ENCODE peak calls at places on chromosome 1, in six cellular contexts. A is H54, L is prostate gland, Z is IMR-90, K is lower leg skin, Y is body of pancreas. M is an unnamed sample.

GRCh38 chr1:20785907-20786309 is 1.2 kb downstream of the HP1BP3 start:
- DNase-seq in A (no peak), L (peak; percentile 8), Z (no peak), K (no peak), Y (no peak), M (no peak)

GRCh38 chr1:189939967-189940366 is 537.7 kb downstream of the BRINP3 start:
- DNase-seq in A (no peak), L (no peak), Z (peak; percentile 78), K (no peak), Y (peak; percentile 17), M (no peak)

GRCh38 chr1:34163792-34164509 is 1.1 kb downstream of the CSMD2 start:
- DNase-seq in A (peak; percentile 28), L (no peak), Z (no peak), K (no peak), Y (no peak), M (no peak)

GRCh38 chr1:156655151-156655903 is 13.4 kb downstream of the BCAN start:
- DNase-seq in A (no peak), L (no peak), Z (no peak), K (no peak), Y (no peak), M (no peak)

GRCh38 chr1:41097105-41097504 is 75.6 kb upstream of the SLFNL1 start:
- DNase-seq in A (no peak), L (no peak), Z (peak; percentile 73), K (no peak), Y (no peak), M (no peak)

GRCh38 chr1:58785424-58786058 is 1.7 kb upstream of the JUN start:
- DNase-seq in A (no peak), L (peak; percentile 83), Z (peak; percentile 39), K (peak; percentile 63), Y (peak; percentile 89), M (peak; percentile 82)

GRCh38 chr1:21669287-21670058 is at the start of gene RAP1GAP:
- DNase-seq in A (no peak), L (peak; percentile 46), Z (no peak), K (no peak), Y (peak; percentile 79), M (no peak)

GRCh38 chr1:187244623-187245022 is 415.9 kb downstream of the PLA2G4A start:
- DNase-seq in A (no peak), L (peak; percentile 50), Z (no peak), K (no peak), Y (no peak), M (no peak)

GRCh38 chr1:225866061-225866844 is 15.9 kb downstream of the TMEM63A start:
- DNase-seq in A (peak; percentile 51), L (no peak), Z (peak; percentile 88), K (no peak), Y (no peak), M (no peak)

GRCh38 chr1:56129837-56130236 is 449.5 kb downstream of the PLPP3 start:
- DNase-seq in A (no peak), L (no peak), Z (no peak), K (no peak), Y (no peak), M (no peak)

GRCh38 chr1:174041369-174041768 is 19.2 kb upstream of the RC3H1 start:
- DNase-seq in A (no peak), L (no peak), Z (no peak), K (no peak), Y (no peak), M (no peak)

GRCh38 chr1:101357444-101357986 is 120.7 kb downstream of the S1PR1 start:
- DNase-seq in A (peak; percentile 43), L (peak; percentile 55), Z (peak; percentile 80), K (peak; percentile 72), Y (peak; percentile 63), M (peak; percentile 21)

GRCh38 chr1:118266436-118266835 is 81.4 kb upstream of the SPAG17 start:
- DNase-seq in A (no peak), L (no peak), Z (no peak), K (no peak), Y (no peak), M (no peak)

GRCh38 chr1:155128469-155128754 is 736 bp downstream of the EFNA1 start:
- DNase-seq in A (no peak), L (no peak), Z (no peak), K (no peak), Y (no peak), M (no peak)

GRCh38 chr1:155126494-155127104 is 1.1 kb upstream of the EFNA1 start:
- DNase-seq in A (no peak), L (peak; percentile 54), Z (peak; percentile 27), K (no peak), Y (peak; percentile 61), M (no peak)

GRCh38 chr1:155125946-155126493 is 1.7 kb upstream of the EFNA1 start:
- DNase-seq in A (no peak), L (peak; percentile 75), Z (no peak), K (no peak), Y (peak; percentile 76), M (peak; percentile 15)

GRCh38 chr1:155127672-155128468 is at the start of gene EFNA1:
- DNase-seq in A (peak; percentile 45), L (peak; percentile 85), Z (no peak), K (peak; percentile 55), Y (peak; percentile 74), M (peak; percentile 17)

DNA sequence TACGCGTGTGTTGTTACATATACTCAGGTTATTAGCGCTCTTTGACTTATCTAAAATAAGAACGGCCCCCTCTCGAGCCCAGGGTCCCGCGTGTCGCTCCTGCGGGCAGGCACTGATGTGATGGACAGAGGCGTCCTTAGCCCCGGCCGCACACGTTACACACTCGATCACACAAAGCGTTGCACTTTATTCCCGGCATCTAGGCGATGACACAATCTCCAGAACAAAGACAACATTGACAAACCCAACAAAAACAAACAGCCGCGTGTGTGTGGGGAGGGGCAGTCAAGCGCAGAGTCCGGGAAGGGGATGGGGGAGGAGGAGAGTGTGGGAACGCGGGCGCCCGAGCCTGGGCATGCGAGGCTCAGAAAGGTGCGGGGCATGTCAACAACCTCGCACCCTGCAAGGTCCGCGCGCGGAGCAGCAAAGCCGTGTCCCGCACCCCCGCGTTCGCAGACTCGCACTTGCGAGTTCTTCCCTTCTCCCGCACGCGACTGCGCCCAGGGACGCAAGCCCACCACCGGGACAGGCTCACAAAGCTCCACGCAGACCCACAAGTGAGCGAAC is 488 bp upstream of the EFNA1 start:
- DNase-seq in A (no peak), L (peak; percentile 93), Z (peak; percentile 57), K (peak; percentile 61), Y (peak; percentile 83), M (no peak)
- TF ChIP-seq POLR2A in A (no peak), L (peak; percentile 70), Z (no peak), K (no peak), Y (peak; percentile 62), M (no peak)

GRCh38 chr1:18807334-18808063 is 52.0 kb downstream of the TAS1R2 start:
- DNase-seq in A (no peak), L (no peak), Z (no peak), K (no peak), Y (no peak), M (no peak)
- TF ChIP-seq POLR2A in A (no peak), L (no peak), Z (no peak), K (no peak), Y (no peak), M (no peak)

GRCh38 chr1:107681001-107681479 is 283.9 kb downstream of the VAV3 start:
- DNase-seq in A (no peak), L (no peak), Z (no peak), K (no peak), Y (no peak), M (no peak)

GRCh38 chr1:107683198-107683657 is 281.8 kb downstream of the VAV3 start:
- DNase-seq in A (no peak), L (peak; percentile 13), Z (no peak), K (no peak), Y (no peak), M (no peak)

GRCh38 chr1:107680579-107680985 is 284.4 kb downstream of the VAV3 start:
- DNase-seq in A (no peak), L (no peak), Z (no peak), K (no peak), Y (no peak), M (no peak)

GRCh38 chr1:107682467-107682866 is 282.5 kb downstream of the VAV3 start:
- DNase-seq in A (no peak), L (peak; percentile 56), Z (no peak), K (no peak), Y (no peak), M (no peak)

DNA sequence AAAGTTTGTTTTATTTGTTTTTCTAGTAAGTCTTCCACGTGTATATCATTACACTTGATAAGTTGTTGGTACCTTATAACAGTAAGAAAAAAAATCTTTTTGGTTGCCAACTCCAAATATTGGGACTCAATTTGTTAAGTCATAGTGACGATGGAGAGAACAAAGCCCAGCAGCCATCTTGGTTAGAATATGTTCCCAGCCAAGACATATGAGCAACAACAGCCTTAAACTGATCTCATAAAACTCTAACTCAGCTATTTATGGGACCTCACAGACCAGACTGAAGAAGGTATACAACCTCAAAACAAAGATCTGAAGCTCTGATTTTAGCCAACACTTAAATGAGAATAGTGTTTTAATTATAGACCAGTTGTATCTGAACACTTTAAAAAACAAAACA is 281.3 kb downstream of the VAV3 start:
- DNase-seq in A (no peak), L (no peak), Z (no peak), K (no peak), Y (no peak), M (no peak)
- TF ChIP-seq POLR2A in A (no peak), L (no peak), Z (no peak), K (no peak), Y (no peak), M (no peak)

GRCh38 chr1:1305300-1306069 is 2.2 kb downstream of the ACAP3 start:
- DNase-seq in A (peak; percentile 85), L (peak; percentile 42), Z (peak; percentile 71), K (peak; percentile 81), Y (peak; percentile 59), M (peak; percentile 57)

GRCh38 chr1:1302951-1303509 is 4.7 kb downstream of the ACAP3 start:
- DNase-seq in A (no peak), L (no peak), Z (no peak), K (no peak), Y (no peak), M (no peak)

GRCh38 chr1:1306070-1306660 is 1.6 kb downstream of the ACAP3 start:
- DNase-seq in A (no peak), L (no peak), Z (peak; percentile 27), K (no peak), Y (no peak), M (no peak)

GRCh38 chr1:1303736-1304135 is 4.0 kb downstream of the ACAP3 start:
- DNase-seq in A (no peak), L (no peak), Z (no peak), K (no peak), Y (no peak), M (no peak)

DNA sequence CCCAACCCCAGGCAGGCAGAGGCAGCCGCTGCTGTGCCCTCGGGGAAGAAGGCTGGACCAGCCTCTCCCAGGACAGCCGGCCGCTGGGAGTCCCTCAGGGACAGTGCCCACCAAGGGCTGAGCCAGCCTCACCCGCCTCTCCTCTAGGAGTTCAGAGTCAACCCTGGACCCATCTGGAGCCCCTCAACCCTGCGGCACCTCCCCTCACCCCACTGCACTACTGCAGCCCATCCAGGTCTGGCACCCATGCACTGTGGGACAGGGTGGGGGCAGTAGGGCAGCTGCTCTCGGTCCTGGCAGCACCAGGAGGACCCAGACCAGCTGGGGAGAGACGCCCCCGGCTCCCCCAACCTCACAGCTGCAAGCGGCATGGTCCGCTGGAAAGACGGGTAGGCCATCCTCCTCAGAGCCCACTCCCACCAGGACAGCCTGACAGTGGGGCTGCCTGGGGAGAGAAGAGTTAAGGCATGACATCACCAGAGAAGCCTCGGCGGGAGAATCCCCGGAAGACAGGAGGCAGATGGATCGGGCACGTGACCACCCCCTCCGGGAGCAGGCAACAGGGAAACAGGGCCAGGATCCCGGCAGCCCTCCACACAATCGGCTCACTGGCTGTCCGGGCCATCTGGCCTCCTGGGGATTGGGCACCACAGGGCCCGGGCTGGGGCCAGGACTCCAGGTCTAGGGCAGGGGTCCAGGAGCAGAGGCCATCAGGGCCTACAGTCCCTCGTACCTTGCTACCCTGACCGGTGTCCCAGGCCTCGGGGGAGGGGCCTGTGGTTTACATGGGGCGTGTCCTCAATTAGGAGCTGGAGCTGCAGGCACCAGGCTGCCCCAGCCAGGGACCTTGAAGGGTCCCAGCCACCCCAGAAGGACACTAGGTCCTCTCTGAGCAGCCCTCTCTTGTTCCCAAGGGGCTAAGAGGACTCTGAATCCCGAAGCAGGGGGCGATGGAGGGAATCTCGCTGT is 3.1 kb downstream of the ACAP3 start:
- DNase-seq in A (peak; percentile 73), L (peak; percentile 69), Z (peak; percentile 84), K (peak; percentile 81), Y (peak; percentile 75), M (peak; percentile 46)
- TF ChIP-seq POLR2A in A (no peak), L (no peak), Z (peak; percentile 53), K (no peak), Y (peak; percentile 20), M (no peak)